ENCODE peak calls at places on chromosome 7, in seven cellular contexts. One of them, this sample, is unnamed.

GRCh38 chr7:150385240-150385830 is 6.2 kb downstream of the ZNF775 start:
- DNase-seq in MM.1S: peak; percentile 30
- DNase-seq in colonic mucosa: no peak
- DNase-seq in tibial artery: no peak
- DNase-seq in stomach: no peak
- DNase-seq in HCT116: no peak
- DNase-seq in prostate gland: no peak
- DNase-seq in this sample: no peak

GRCh38 chr7:32648408-32649156 is 153.3 kb downstream of the AVL9 start:
- DNase-seq in stomach: no peak
- DNase-seq in MM.1S: peak; percentile 37
- DNase-seq in HCT116: no peak
- DNase-seq in colonic mucosa: no peak
- DNase-seq in prostate gland: no peak
- DNase-seq in tibial artery: no peak
- DNase-seq in this sample: no peak

GRCh38 chr7:21868647-21868896 is 77.1 kb downstream of the CDCA7L start:
- DNase-seq in MM.1S: no peak
- DNase-seq in tibial artery: no peak
- DNase-seq in prostate gland: no peak
- DNase-seq in stomach: no peak
- DNase-seq in colonic mucosa: no peak
- DNase-seq in HCT116: no peak
- DNase-seq in this sample: no peak

GRCh38 chr7:604884-605531 is 85.4 kb upstream of the PDGFA start:
- DNase-seq in tibial artery: peak; percentile 82
- DNase-seq in colonic mucosa: no peak
- DNase-seq in MM.1S: no peak
- DNase-seq in HCT116: no peak
- DNase-seq in stomach: no peak
- DNase-seq in prostate gland: no peak
- DNase-seq in this sample: no peak

GRCh38 chr7:133937786-133938185 is 189.4 kb upstream of the LRGUK start:
- DNase-seq in MM.1S: no peak
- DNase-seq in colonic mucosa: no peak
- DNase-seq in tibial artery: no peak
- DNase-seq in prostate gland: no peak
- DNase-seq in HCT116: no peak
- DNase-seq in stomach: no peak
- DNase-seq in this sample: no peak

GRCh38 chr7:50306491-50307367 is 2.2 kb downstream of the IKZF1 start:
- DNase-seq in tibial artery: no peak
- DNase-seq in HCT116: no peak
- DNase-seq in colonic mucosa: no peak
- DNase-seq in prostate gland: no peak
- DNase-seq in stomach: no peak
- DNase-seq in MM.1S: no peak
- DNase-seq in this sample: no peak

GRCh38 chr7:82762880-82763279 is 319.3 kb upstream of the CACNA2D1 start:
- DNase-seq in HCT116: no peak
- DNase-seq in MM.1S: no peak
- DNase-seq in colonic mucosa: no peak
- DNase-seq in stomach: no peak
- DNase-seq in tibial artery: no peak
- DNase-seq in prostate gland: no peak
- DNase-seq in this sample: no peak

GRCh38 chr7:22653981-22654380 is 73.0 kb upstream of the IL6 start:
- DNase-seq in MM.1S: no peak
- DNase-seq in tibial artery: no peak
- DNase-seq in colonic mucosa: no peak
- DNase-seq in stomach: no peak
- DNase-seq in HCT116: no peak
- DNase-seq in prostate gland: no peak
- DNase-seq in this sample: no peak

GRCh38 chr7:44678096-44678467 is 70.6 kb upstream of the ZMIZ2 start:
- DNase-seq in prostate gland: no peak
- DNase-seq in tibial artery: peak; percentile 29
- DNase-seq in MM.1S: no peak
- DNase-seq in HCT116: no peak
- DNase-seq in stomach: no peak
- DNase-seq in colonic mucosa: no peak
- DNase-seq in this sample: peak; percentile 49

GRCh38 chr7:119664601-119665000 is 608.4 kb upstream of the KCND2 start:
- DNase-seq in stomach: no peak
- DNase-seq in MM.1S: no peak
- DNase-seq in HCT116: no peak
- DNase-seq in colonic mucosa: no peak
- DNase-seq in tibial artery: no peak
- DNase-seq in prostate gland: no peak
- DNase-seq in this sample: peak; percentile 57

GRCh38 chr7:78146546-78146945 is 348.0 kb downstream of the PHTF2 start:
- DNase-seq in prostate gland: no peak
- DNase-seq in colonic mucosa: no peak
- DNase-seq in stomach: no peak
- DNase-seq in MM.1S: no peak
- DNase-seq in tibial artery: no peak
- DNase-seq in HCT116: no peak
- DNase-seq in this sample: no peak

GRCh38 chr7:27424231-27424630 is 181.6 kb downstream of the EVX1 start:
- DNase-seq in tibial artery: no peak
- DNase-seq in prostate gland: peak; percentile 54
- DNase-seq in HCT116: no peak
- DNase-seq in MM.1S: no peak
- DNase-seq in colonic mucosa: peak; percentile 71
- DNase-seq in stomach: no peak
- DNase-seq in this sample: no peak

GRCh38 chr7:114504586-114504985 is 90.0 kb downstream of the FOXP2 start:
- DNase-seq in stomach: no peak
- DNase-seq in HCT116: no peak
- DNase-seq in tibial artery: no peak
- DNase-seq in colonic mucosa: no peak
- DNase-seq in MM.1S: no peak
- DNase-seq in prostate gland: no peak
- DNase-seq in this sample: no peak

GRCh38 chr7:139771001-139771956 is 6.5 kb downstream of the HIPK2 start:
- DNase-seq in HCT116: peak; percentile 93
- DNase-seq in MM.1S: no peak
- DNase-seq in stomach: no peak
- DNase-seq in colonic mucosa: no peak
- DNase-seq in tibial artery: no peak
- DNase-seq in prostate gland: no peak
- DNase-seq in this sample: peak; percentile 84

GRCh38 chr7:87628780-87629569 is 777 bp downstream of the RUNDC3B start:
- DNase-seq in HCT116: peak; percentile 39
- DNase-seq in tibial artery: no peak
- DNase-seq in MM.1S: peak; percentile 69
- DNase-seq in prostate gland: peak; percentile 9
- DNase-seq in stomach: peak; percentile 27
- DNase-seq in colonic mucosa: peak; percentile 67
- DNase-seq in this sample: no peak

GRCh38 chr7:111753968-111754367 is 191.7 kb upstream of the IMMP2L start:
- DNase-seq in tibial artery: no peak
- DNase-seq in MM.1S: no peak
- DNase-seq in HCT116: no peak
- DNase-seq in stomach: no peak
- DNase-seq in prostate gland: no peak
- DNase-seq in colonic mucosa: no peak
- DNase-seq in this sample: peak; percentile 36

GRCh38 chr7:25454562-25455031 is 226.3 kb upstream of the NPVF start:
- DNase-seq in colonic mucosa: no peak
- DNase-seq in stomach: no peak
- DNase-seq in HCT116: no peak
- DNase-seq in MM.1S: peak; percentile 83
- DNase-seq in prostate gland: no peak
- DNase-seq in tibial artery: no peak
- DNase-seq in this sample: peak; percentile 39

GRCh38 chr7:136336932-136337331 is 359.8 kb upstream of the MTPN start:
- DNase-seq in HCT116: no peak
- DNase-seq in prostate gland: no peak
- DNase-seq in stomach: no peak
- DNase-seq in colonic mucosa: no peak
- DNase-seq in MM.1S: no peak
- DNase-seq in tibial artery: no peak
- DNase-seq in this sample: no peak

GRCh38 chr7:32194537-32194936 is 124.3 kb upstream of the PDE1C start:
- DNase-seq in MM.1S: no peak
- DNase-seq in prostate gland: no peak
- DNase-seq in stomach: no peak
- DNase-seq in HCT116: no peak
- DNase-seq in colonic mucosa: no peak
- DNase-seq in tibial artery: no peak
- DNase-seq in this sample: no peak

GRCh38 chr7:139682136-139683013 is 95.4 kb downstream of the HIPK2 start:
- DNase-seq in HCT116: peak; percentile 61
- DNase-seq in stomach: no peak
- DNase-seq in MM.1S: no peak
- DNase-seq in tibial artery: no peak
- DNase-seq in colonic mucosa: no peak
- DNase-seq in prostate gland: no peak
- DNase-seq in this sample: peak; percentile 69

GRCh38 chr7:99036531-99037175 is 107.3 kb downstream of the SMURF1 start:
- DNase-seq in colonic mucosa: no peak
- DNase-seq in MM.1S: no peak
- DNase-seq in tibial artery: peak; percentile 86
- DNase-seq in stomach: no peak
- DNase-seq in prostate gland: no peak
- DNase-seq in HCT116: no peak
- DNase-seq in this sample: peak; percentile 37

GRCh38 chr7:157004050-157004838 is 6.2 kb downstream of the MNX1 start:
- DNase-seq in HCT116: no peak
- DNase-seq in colonic mucosa: no peak
- DNase-seq in tibial artery: peak; percentile 50
- DNase-seq in prostate gland: no peak
- DNase-seq in MM.1S: peak; percentile 8
- DNase-seq in stomach: no peak
- DNase-seq in this sample: peak; percentile 43

GRCh38 chr7:45089314-45089891 is 634 bp upstream of the NACAD start:
- DNase-seq in prostate gland: peak; percentile 48
- DNase-seq in stomach: peak; percentile 61
- DNase-seq in HCT116: no peak
- DNase-seq in tibial artery: peak; percentile 79
- DNase-seq in MM.1S: no peak
- DNase-seq in colonic mucosa: peak; percentile 54
- DNase-seq in this sample: peak; percentile 54

DNA sequence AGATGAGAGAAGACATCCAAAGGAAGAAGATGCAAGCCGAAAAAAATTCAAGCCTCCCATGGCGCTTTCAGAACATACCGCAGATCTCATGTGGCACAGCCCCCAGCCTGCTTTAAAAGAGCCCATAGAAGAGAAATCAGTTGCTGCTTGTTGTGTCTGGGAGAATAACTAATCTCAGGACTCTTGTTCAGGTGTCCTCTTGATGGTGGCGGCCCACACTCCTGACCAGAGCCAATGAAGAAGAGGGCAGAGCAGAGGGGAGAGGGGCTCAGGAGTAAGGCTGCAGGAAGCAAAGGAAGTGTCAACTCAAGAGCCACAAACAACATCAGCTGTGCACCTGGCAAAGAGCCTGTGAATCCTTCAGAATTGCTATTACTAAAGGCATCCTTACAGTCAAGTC is 59.7 kb upstream of the PTN start:
- DNase-seq in tibial artery: no peak
- DNase-seq in MM.1S: no peak
- DNase-seq in HCT116: no peak
- DNase-seq in colonic mucosa: no peak
- DNase-seq in prostate gland: no peak
- DNase-seq in stomach: no peak
- DNase-seq in this sample: no peak
- H3K4me3 ChIP-seq in tibial artery: no peak overlapping the region
- H3K4me3 ChIP-seq in MM.1S: no peak overlapping the region
- H3K4me3 ChIP-seq in HCT116: no peak overlapping the region
- H3K4me3 ChIP-seq in colonic mucosa: no peak overlapping the region
- H3K4me3 ChIP-seq in prostate gland: no peak overlapping the region
- H3K4me3 ChIP-seq in stomach: no peak overlapping the region
- H3K4me3 ChIP-seq in this sample: no peak overlapping the region

GRCh38 chr7:155032978-155033377 is 30.1 kb upstream of the PAXIP1 start:
- DNase-seq in HCT116: no peak
- DNase-seq in tibial artery: no peak
- DNase-seq in colonic mucosa: no peak
- DNase-seq in MM.1S: no peak
- DNase-seq in stomach: no peak
- DNase-seq in prostate gland: no peak
- DNase-seq in this sample: no peak
- TF ChIP-seq CTCF in HCT116: no peak
- TF ChIP-seq CTCF in tibial artery: no peak
- TF ChIP-seq CTCF in colonic mucosa: no peak
- TF ChIP-seq CTCF in MM.1S: no peak
- TF ChIP-seq CTCF in stomach: no peak
- TF ChIP-seq CTCF in prostate gland: no peak
- TF ChIP-seq CTCF in this sample: no peak

GRCh38 chr7:80153446-80153845 is 18.8 kb downstream of the GNAI1 start:
- DNase-seq in MM.1S: no peak
- DNase-seq in prostate gland: no peak
- DNase-seq in HCT116: no peak
- DNase-seq in tibial artery: no peak
- DNase-seq in stomach: no peak
- DNase-seq in colonic mucosa: no peak
- DNase-seq in this sample: no peak

GRCh38 chr7:80154656-80155325 is 20.2 kb downstream of the GNAI1 start:
- DNase-seq in colonic mucosa: no peak
- DNase-seq in prostate gland: no peak
- DNase-seq in HCT116: no peak
- DNase-seq in stomach: no peak
- DNase-seq in tibial artery: no peak
- DNase-seq in MM.1S: no peak
- DNase-seq in this sample: peak; percentile 72

GRCh38 chr7:80159802-80160201 is 25.2 kb downstream of the GNAI1 start:
- DNase-seq in colonic mucosa: no peak
- DNase-seq in tibial artery: no peak
- DNase-seq in stomach: no peak
- DNase-seq in MM.1S: no peak
- DNase-seq in HCT116: no peak
- DNase-seq in prostate gland: no peak
- DNase-seq in this sample: no peak

GRCh38 chr7:80151274-80151665 is 16.6 kb downstream of the GNAI1 start:
- DNase-seq in HCT116: no peak
- DNase-seq in tibial artery: no peak
- DNase-seq in prostate gland: no peak
- DNase-seq in stomach: no peak
- DNase-seq in MM.1S: peak; percentile 50
- DNase-seq in colonic mucosa: no peak
- DNase-seq in this sample: peak; percentile 54

DNA sequence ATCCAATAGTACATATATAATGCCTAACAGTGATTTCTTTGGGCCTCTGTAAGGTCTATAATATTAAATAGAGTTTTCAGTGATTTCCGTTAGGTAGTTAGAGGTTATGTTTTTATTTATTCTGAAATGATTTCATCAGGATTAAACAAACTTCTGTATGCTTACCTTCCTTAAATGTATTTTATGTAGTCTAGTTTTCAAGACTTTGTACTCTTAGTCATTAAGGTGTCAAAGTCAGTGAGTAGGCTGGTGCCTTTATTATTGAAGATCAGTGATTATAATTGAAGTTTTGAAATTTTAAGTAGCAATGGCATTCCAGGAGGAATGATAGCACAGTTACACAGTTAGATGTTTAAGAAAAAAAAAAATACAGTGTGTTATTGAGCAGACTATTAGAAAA is 20.7 kb downstream of the GNAI1 start:
- DNase-seq in HCT116: no peak
- DNase-seq in prostate gland: no peak
- DNase-seq in MM.1S: no peak
- DNase-seq in colonic mucosa: no peak
- DNase-seq in stomach: no peak
- DNase-seq in tibial artery: no peak
- DNase-seq in this sample: no peak
- H3K4me3 ChIP-seq in HCT116: no peak overlapping the region
- H3K4me3 ChIP-seq in prostate gland: no peak overlapping the region
- H3K4me3 ChIP-seq in MM.1S: no peak overlapping the region
- H3K4me3 ChIP-seq in colonic mucosa: no peak overlapping the region
- H3K4me3 ChIP-seq in stomach: no peak overlapping the region
- H3K4me3 ChIP-seq in tibial artery: no peak overlapping the region
- H3K4me3 ChIP-seq in this sample: no peak overlapping the region

GRCh38 chr7:69677054-69677847 is 79.0 kb downstream of the AUTS2 start:
- DNase-seq in prostate gland: no peak
- DNase-seq in MM.1S: no peak
- DNase-seq in stomach: no peak
- DNase-seq in HCT116: no peak
- DNase-seq in colonic mucosa: no peak
- DNase-seq in tibial artery: no peak
- DNase-seq in this sample: no peak
- TF ChIP-seq CTCF in prostate gland: no peak
- TF ChIP-seq CTCF in MM.1S: peak; percentile 20
- TF ChIP-seq CTCF in stomach: no peak
- TF ChIP-seq CTCF in HCT116: no peak
- TF ChIP-seq CTCF in colonic mucosa: no peak
- TF ChIP-seq CTCF in tibial artery: no peak
- TF ChIP-seq CTCF in this sample: no peak